ENCODE peak calls at places on chromosome 13, in four cellular contexts. G is CD4-positive, alpha-beta T cell; E is activated CD4-positive, alpha-beta T cell treated with anti-CD3 and anti-CD28 coated beads, Interleukin-2, amount 10 ng/mL, durations not matched to agents 7 days and 5 days; P is AG09319. H is an unnamed sample.
A peak's percentile ranks its signal among the peaks of the same experiment; 100 is the strongest.

GRCh38 chr13:112700291-112701060 is 10.6 kb downstream of the ATP11A start:
- DNase-seq in G (no peak), E (no peak), P (no peak), H (no peak)

GRCh38 chr13:39663958-39664357 is 8.5 kb downstream of the COG6 start:
- DNase-seq in G (no peak), E (no peak), P (no peak), H (no peak)

GRCh38 chr13:49711218-49711863 is 20.1 kb upstream of the EBPL start:
- DNase-seq in G (no peak), E (no peak), P (no peak), H (no peak)

GRCh38 chr13:34748561-34748960 is 193.5 kb upstream of the NBEA start:
- DNase-seq in G (no peak), E (no peak), P (no peak), H (no peak)

GRCh38 chr13:75787249-75787940 is 151.3 kb downstream of the LMO7 start:
- DNase-seq in G (no peak), E (no peak), P (no peak), H (no peak)

GRCh38 chr13:51255556-51255955 is 33.4 kb downstream of the FAM124A start:
- DNase-seq in G (no peak), E (no peak), P (no peak), H (no peak)

GRCh38 chr13:54486421-54487166 is 1458.0 kb downstream of the OLFM4 start:
- DNase-seq in G (no peak), E (no peak), P (no peak), H (no peak)

GRCh38 chr13:44768775-44769578 is 192.8 kb upstream of the TSC22D1 start:
- DNase-seq in G (no peak), E (no peak), P (no peak), H (peak; percentile 6)

GRCh38 chr13:34591801-34592454 is 350.1 kb upstream of the NBEA start:
- DNase-seq in G (no peak), E (no peak), P (no peak), H (no peak)

GRCh38 chr13:36275190-36276002 is 22.2 kb downstream of the CCDC169 start:
- DNase-seq in G (no peak), E (peak; percentile 36), P (peak; percentile 39), H (peak; percentile 40)

GRCh38 chr13:30845297-30846214 is 60.5 kb upstream of the MEDAG start:
- DNase-seq in G (no peak), E (no peak), P (no peak), H (no peak)

GRCh38 chr13:27962982-27963381 is 6.1 kb downstream of the CDX2 start:
- DNase-seq in G (no peak), E (no peak), P (no peak), H (no peak)

GRCh38 chr13:50358221-50358620 is 343.0 kb downstream of the KCNRG start:
- DNase-seq in G (no peak), E (no peak), P (no peak), H (no peak)

GRCh38 chr13:100131863-100132574 is 43.1 kb downstream of the PCCA start:
- DNase-seq in G (no peak), E (no peak), P (peak; percentile 16), H (no peak)

GRCh38 chr13:77925616-77926015 is 7.0 kb upstream of the EDNRB start:
- DNase-seq in G (no peak), E (no peak), P (no peak), H (no peak)

GRCh38 chr13:46184277-46184699 is 2.3 kb upstream of the LCP1 start:
- DNase-seq in G (peak; percentile 64), E (peak; percentile 81), P (no peak), H (peak; percentile 81)

GRCh38 chr13:97313481-97313880 is 91.3 kb downstream of the MBNL2 start:
- DNase-seq in G (no peak), E (no peak), P (no peak), H (no peak)

GRCh38 chr13:24679686-24680085 is 522 bp upstream of the ATP12A start:
- DNase-seq in G (no peak), E (no peak), P (no peak), H (no peak)

GRCh38 chr13:83980322-83980721 is 98.0 kb upstream of the SLITRK1 start:
- DNase-seq in G (no peak), E (no peak), P (no peak), H (no peak)